ENCODE peak calls at places on chromosomes 3 and 15, in five cellular contexts. One of them, this sample, is unnamed.

GRCh38 chr3:73433079-73433478 is 191.7 kb downstream of the PDZRN3 start:
- DNase-seq in uterus: no peak
- DNase-seq in left colon: no peak
- DNase-seq in HTR-8/SVneo: no peak
- DNase-seq in HT1080: no peak
- DNase-seq in this sample: no peak

GRCh38 chr3:158842946-158843345 is 41.1 kb downstream of the MFSD1 start:
- DNase-seq in uterus: no peak
- DNase-seq in left colon: no peak
- DNase-seq in HTR-8/SVneo: no peak
- DNase-seq in HT1080: no peak
- DNase-seq in this sample: no peak

GRCh38 chr3:9897408-9898372 is 5.0 kb upstream of the IL17RE start:
- DNase-seq in uterus: no peak
- DNase-seq in left colon: peak; percentile 83
- DNase-seq in HTR-8/SVneo: no peak
- DNase-seq in HT1080: peak; percentile 63
- DNase-seq in this sample: peak; percentile 76

GRCh38 chr15:64348455-64348854 is 7.5 kb downstream of the CSNK1G1 start:
- DNase-seq in uterus: no peak
- DNase-seq in left colon: no peak
- DNase-seq in HTR-8/SVneo: no peak
- DNase-seq in HT1080: no peak
- DNase-seq in this sample: no peak

GRCh38 chr15:62809106-62809967 is 233.2 kb upstream of the TPM1 start:
- DNase-seq in uterus: no peak
- DNase-seq in left colon: no peak
- DNase-seq in HTR-8/SVneo: peak; percentile 48
- DNase-seq in HT1080: peak; percentile 23
- DNase-seq in this sample: no peak

GRCh38 chr3:64150527-64151238 is 74.6 kb downstream of the PRICKLE2 start:
- DNase-seq in uterus: peak; percentile 35
- DNase-seq in left colon: peak; percentile 90
- DNase-seq in HTR-8/SVneo: no peak
- DNase-seq in HT1080: no peak
- DNase-seq in this sample: no peak

GRCh38 chr3:39251576-39251975 is 28.3 kb downstream of the CX3CR1 start:
- DNase-seq in uterus: no peak
- DNase-seq in left colon: no peak
- DNase-seq in HTR-8/SVneo: no peak
- DNase-seq in HT1080: no peak
- DNase-seq in this sample: no peak

GRCh38 chr3:140006331-140006730 is 71.3 kb downstream of the CLSTN2 start:
- DNase-seq in uterus: no peak
- DNase-seq in left colon: no peak
- DNase-seq in HTR-8/SVneo: no peak
- DNase-seq in HT1080: no peak
- DNase-seq in this sample: no peak

GRCh38 chr3:32453346-32453745 is 49.3 kb downstream of the CMTM6 start:
- DNase-seq in uterus: no peak
- DNase-seq in left colon: no peak
- DNase-seq in HTR-8/SVneo: no peak
- DNase-seq in HT1080: no peak
- DNase-seq in this sample: no peak

GRCh38 chr3:57228734-57229505 is 1.4 kb downstream of the APPL1 start:
- DNase-seq in uterus: no peak
- DNase-seq in left colon: no peak
- DNase-seq in HTR-8/SVneo: peak; percentile 41
- DNase-seq in HT1080: peak; percentile 83
- DNase-seq in this sample: peak; percentile 22

GRCh38 chr3:118400886-118401285 is 633.8 kb downstream of the IGSF11 start:
- DNase-seq in uterus: no peak
- DNase-seq in left colon: no peak
- DNase-seq in HTR-8/SVneo: no peak
- DNase-seq in HT1080: no peak
- DNase-seq in this sample: no peak

GRCh38 chr15:66655997-66656396 is 46.0 kb upstream of the SMAD6 start:
- DNase-seq in uterus: no peak
- DNase-seq in left colon: no peak
- DNase-seq in HTR-8/SVneo: no peak
- DNase-seq in HT1080: no peak
- DNase-seq in this sample: no peak

GRCh38 chr3:132343018-132343612 is 25.9 kb downstream of the ACP3 start:
- DNase-seq in uterus: peak; percentile 39
- DNase-seq in left colon: no peak
- DNase-seq in HTR-8/SVneo: peak; percentile 48
- DNase-seq in HT1080: peak; percentile 52
- DNase-seq in this sample: peak; percentile 68

GRCh38 chr3:37124431-37124830 is 50.0 kb downstream of the LRRFIP2 start:
- DNase-seq in uterus: no peak
- DNase-seq in left colon: no peak
- DNase-seq in HTR-8/SVneo: no peak
- DNase-seq in HT1080: no peak
- DNase-seq in this sample: no peak

GRCh38 chr15:64895285-64896065 is 16.2 kb upstream of the ANKDD1A start:
- DNase-seq in uterus: no peak
- DNase-seq in left colon: no peak
- DNase-seq in HTR-8/SVneo: no peak
- DNase-seq in HT1080: peak; percentile 48
- DNase-seq in this sample: peak; percentile 54

GRCh38 chr15:97410907-97411575 is 549.5 kb upstream of the ARRDC4 start:
- DNase-seq in uterus: no peak
- DNase-seq in left colon: no peak
- DNase-seq in HTR-8/SVneo: no peak
- DNase-seq in HT1080: no peak
- DNase-seq in this sample: no peak

GRCh38 chr3:124896824-124897526 is 9.8 kb upstream of the ITGB5 start:
- DNase-seq in uterus: no peak
- DNase-seq in left colon: no peak
- DNase-seq in HTR-8/SVneo: no peak
- DNase-seq in HT1080: no peak
- DNase-seq in this sample: no peak

GRCh38 chr3:193992062-193992461 is 143.9 kb upstream of the HES1 start:
- DNase-seq in uterus: no peak
- DNase-seq in left colon: no peak
- DNase-seq in HTR-8/SVneo: no peak
- DNase-seq in HT1080: no peak
- DNase-seq in this sample: no peak

GRCh38 chr15:69479971-69480370 is 27.4 kb downstream of the RPLP1 start:
- DNase-seq in uterus: no peak
- DNase-seq in left colon: no peak
- DNase-seq in HTR-8/SVneo: no peak
- DNase-seq in HT1080: no peak
- DNase-seq in this sample: no peak

GRCh38 chr3:187986514-187986934 is 167.4 kb upstream of the LPP start:
- DNase-seq in uterus: no peak
- DNase-seq in left colon: no peak
- DNase-seq in HTR-8/SVneo: peak; percentile 79
- DNase-seq in HT1080: peak; percentile 99
- DNase-seq in this sample: peak; percentile 33

GRCh38 chr15:88513195-88513594 is 33.3 kb downstream of the DET1 start:
- DNase-seq in uterus: no peak
- DNase-seq in left colon: no peak
- DNase-seq in HTR-8/SVneo: no peak
- DNase-seq in HT1080: no peak
- DNase-seq in this sample: peak; percentile 56

GRCh38 chr3:7433073-7433472 is 572.2 kb downstream of the GRM7 start:
- DNase-seq in uterus: no peak
- DNase-seq in left colon: no peak
- DNase-seq in HTR-8/SVneo: no peak
- DNase-seq in HT1080: no peak
- DNase-seq in this sample: no peak

GRCh38 chr15:63551400-63551799 is 45.8 kb upstream of the FBXL22 start:
- DNase-seq in uterus: no peak
- DNase-seq in left colon: no peak
- DNase-seq in HTR-8/SVneo: peak; percentile 28
- DNase-seq in HT1080: no peak
- DNase-seq in this sample: no peak

GRCh38 chr3:151644005-151644685 is 89.6 kb upstream of the AADACL2 start:
- DNase-seq in uterus: no peak
- DNase-seq in left colon: no peak
- DNase-seq in HTR-8/SVneo: no peak
- DNase-seq in HT1080: no peak
- DNase-seq in this sample: no peak

This sample was measured in adrenal gland.